ENCODE peak calls at places on chromosomes 4 and X, in four cellular contexts. T is foreskin melanocyte; K is activated CD4-positive, alpha-beta T cell treated with anti-CD3 and anti-CD28 coated beads, Interleukin-2, amount 50 U/mL, for 48 hours; B is RPMI7951. H is an unnamed sample.

GRCh38 chr4:84050014-84050413 is 449.1 kb downstream of the NKX6-1 start:
- DNase-seq in T (no peak), K (no peak), B (peak), H (peak)

GRCh38 chrX:1558761-1559468 is 21.9 kb upstream of the P2RY8 start:
- DNase-seq in T (no peak), K (no peak), B (no peak), H (no peak)

GRCh38 chrX:155263854-155264628 is at the start of gene RAB39B:
- DNase-seq in T (peak), K (peak), B (peak), H (peak)

GRCh38 chr4:182143822-182144620 is 99.2 kb upstream of the TENM3 start:
- DNase-seq in T (peak), K (no peak), B (peak), H (peak)

GRCh38 chr4:98663226-98664006 is 5.0 kb upstream of the TSPAN5 start:
- DNase-seq in T (no peak), K (peak), B (no peak), H (no peak)

GRCh38 chr4:90126805-90127204 is 389 bp upstream of the CCSER1 start:
- DNase-seq in T (no peak), K (no peak), B (no peak), H (no peak)

GRCh38 chr4:36280555-36280954 is 861 bp upstream of the DTHD1 start:
- DNase-seq in T (no peak), K (no peak), B (no peak), H (peak)

GRCh38 chr4:25878676-25879075 is 15.9 kb upstream of the SEL1L3 start:
- DNase-seq in T (no peak), K (no peak), B (no peak), H (no peak)

GRCh38 chr4:64940698-64941097 is 531.4 kb upstream of the TECRL start:
- DNase-seq in T (no peak), K (no peak), B (no peak), H (no peak)

GRCh38 chr4:11698846-11699590 is 270.3 kb upstream of the HS3ST1 start:
- DNase-seq in T (no peak), K (no peak), B (peak), H (no peak)

GRCh38 chrX:38804481-38805293 is 3.4 kb downstream of the MID1IP1 start:
- DNase-seq in T (no peak), K (peak), B (peak), H (no peak)

GRCh38 chrX:116379854-116380253 is 56.6 kb upstream of the SLC6A14 start:
- DNase-seq in T (no peak), K (no peak), B (peak), H (no peak)

GRCh38 chr4:106247600-106247999 is 68.4 kb downstream of the TBCK start:
- DNase-seq in T (no peak), K (no peak), B (no peak), H (no peak)

GRCh38 chr4:158812133-158812532 is 43.3 kb downstream of the FNIP2 start:
- DNase-seq in T (no peak), K (no peak), B (no peak), H (no peak)

GRCh38 chr4:106334732-106335131 is 18.4 kb downstream of the AIMP1 start:
- DNase-seq in T (no peak), K (no peak), B (no peak), H (no peak)

GRCh38 chr4:7460591-7460990 is 25.9 kb upstream of the PSAPL1 start:
- DNase-seq in T (no peak), K (no peak), B (peak), H (no peak)

GRCh38 chr4:72006576-72006975 is 25.2 kb upstream of the NPFFR2 start:
- DNase-seq in T (no peak), K (no peak), B (peak), H (no peak)

GRCh38 chr4:47704693-47705325 is 133.1 kb downstream of the CORIN start:
- DNase-seq in T (no peak), K (peak), B (peak), H (peak)

GRCh38 chr4:152696764-152697250 is 17.0 kb upstream of the TMEM154 start:
- DNase-seq in T (peak), K (peak), B (peak), H (no peak)

GRCh38 chrX:135477576-135477975 is 42.9 kb upstream of the INTS6L start:
- DNase-seq in T (peak), K (peak), B (peak), H (peak)

GRCh38 chr4:147088141-147088540 is 142.5 kb upstream of the TTC29 start:
- DNase-seq in T (no peak), K (no peak), B (peak), H (no peak)

GRCh38 chrX:8345473-8345872 is 119.2 kb upstream of the VCX3B start:
- DNase-seq in T (no peak), K (no peak), B (no peak), H (no peak)

H was measured in H9.